ENCODE peak calls at places on chromosomes 3 and 15, in ten cellular contexts. One of them, this sample, is unnamed.

GRCh38 chr15:29736012-29736744 is 86.1 kb downstream of the TJP1 start:
- DNase-seq in GM12865: peak; percentile 54
- DNase-seq in IMR-90: no peak
- DNase-seq in amniotic stem cell: no peak
- DNase-seq in cerebellum: no peak
- DNase-seq in left ventricle myocardium superior: no peak
- DNase-seq in RPMI8226: no peak
- DNase-seq in activated T-cell treated with anti-CD3 and anti-CD28 coated beads, Interleukin-2, amount 50 U/mL, for 72 hours: peak; percentile 12
- DNase-seq in HL-60: no peak
- DNase-seq in stimulated activated CD8-positive, alpha-beta memory T cell treated with anti-CD3 and anti-CD28 coated beads, Interleukin-2, amount 100 ng/mL, for 48 hours: no peak
- DNase-seq in this sample: no peak

GRCh38 chr3:14511623-14511965 is 28.5 kb downstream of the GRIP2 start:
- DNase-seq in left ventricle myocardium superior: no peak
- DNase-seq in amniotic stem cell: no peak
- DNase-seq in activated T-cell treated with anti-CD3 and anti-CD28 coated beads, Interleukin-2, amount 50 U/mL, for 72 hours: no peak
- DNase-seq in cerebellum: no peak
- DNase-seq in IMR-90: no peak
- DNase-seq in HL-60: no peak
- DNase-seq in stimulated activated CD8-positive, alpha-beta memory T cell treated with anti-CD3 and anti-CD28 coated beads, Interleukin-2, amount 100 ng/mL, for 48 hours: no peak
- DNase-seq in RPMI8226: no peak
- DNase-seq in GM12865: no peak
- DNase-seq in this sample: no peak

GRCh38 chr3:141979050-141979671 is 102.7 kb downstream of the ATP1B3 start:
- DNase-seq in HL-60: no peak
- DNase-seq in activated T-cell treated with anti-CD3 and anti-CD28 coated beads, Interleukin-2, amount 50 U/mL, for 72 hours: no peak
- DNase-seq in IMR-90: peak; percentile 85
- DNase-seq in RPMI8226: no peak
- DNase-seq in cerebellum: no peak
- DNase-seq in stimulated activated CD8-positive, alpha-beta memory T cell treated with anti-CD3 and anti-CD28 coated beads, Interleukin-2, amount 100 ng/mL, for 48 hours: no peak
- DNase-seq in GM12865: no peak
- DNase-seq in amniotic stem cell: no peak
- DNase-seq in left ventricle myocardium superior: no peak
- DNase-seq in this sample: peak; percentile 74

GRCh38 chr15:25863067-25863967 is at the start of gene ATP10A:
- DNase-seq in RPMI8226: peak; percentile 83
- DNase-seq in left ventricle myocardium superior: peak; percentile 64
- DNase-seq in HL-60: no peak
- DNase-seq in amniotic stem cell: peak; percentile 38
- DNase-seq in cerebellum: no peak
- DNase-seq in stimulated activated CD8-positive, alpha-beta memory T cell treated with anti-CD3 and anti-CD28 coated beads, Interleukin-2, amount 100 ng/mL, for 48 hours: peak; percentile 56
- DNase-seq in GM12865: no peak
- DNase-seq in activated T-cell treated with anti-CD3 and anti-CD28 coated beads, Interleukin-2, amount 50 U/mL, for 72 hours: peak; percentile 61
- DNase-seq in IMR-90: peak; percentile 71
- DNase-seq in this sample: peak; percentile 74

GRCh38 chr3:58429657-58430056 is 4.0 kb downstream of the PDHB start:
- DNase-seq in activated T-cell treated with anti-CD3 and anti-CD28 coated beads, Interleukin-2, amount 50 U/mL, for 72 hours: no peak
- DNase-seq in stimulated activated CD8-positive, alpha-beta memory T cell treated with anti-CD3 and anti-CD28 coated beads, Interleukin-2, amount 100 ng/mL, for 48 hours: no peak
- DNase-seq in RPMI8226: no peak
- DNase-seq in HL-60: no peak
- DNase-seq in IMR-90: peak; percentile 74
- DNase-seq in cerebellum: no peak
- DNase-seq in GM12865: peak; percentile 84
- DNase-seq in amniotic stem cell: no peak
- DNase-seq in left ventricle myocardium superior: no peak
- DNase-seq in this sample: peak; percentile 17

GRCh38 chr15:81097116-81097892 is 36.8 kb upstream of the CFAP161 start:
- DNase-seq in HL-60: no peak
- DNase-seq in activated T-cell treated with anti-CD3 and anti-CD28 coated beads, Interleukin-2, amount 50 U/mL, for 72 hours: no peak
- DNase-seq in GM12865: no peak
- DNase-seq in IMR-90: no peak
- DNase-seq in RPMI8226: no peak
- DNase-seq in left ventricle myocardium superior: no peak
- DNase-seq in cerebellum: no peak
- DNase-seq in amniotic stem cell: no peak
- DNase-seq in stimulated activated CD8-positive, alpha-beta memory T cell treated with anti-CD3 and anti-CD28 coated beads, Interleukin-2, amount 100 ng/mL, for 48 hours: no peak
- DNase-seq in this sample: no peak

GRCh38 chr3:65344846-65345245 is 657.0 kb upstream of the ADAMTS9 start:
- DNase-seq in RPMI8226: no peak
- DNase-seq in left ventricle myocardium superior: no peak
- DNase-seq in GM12865: no peak
- DNase-seq in activated T-cell treated with anti-CD3 and anti-CD28 coated beads, Interleukin-2, amount 50 U/mL, for 72 hours: no peak
- DNase-seq in cerebellum: no peak
- DNase-seq in stimulated activated CD8-positive, alpha-beta memory T cell treated with anti-CD3 and anti-CD28 coated beads, Interleukin-2, amount 100 ng/mL, for 48 hours: no peak
- DNase-seq in amniotic stem cell: no peak
- DNase-seq in HL-60: no peak
- DNase-seq in IMR-90: no peak
- DNase-seq in this sample: no peak

GRCh38 chr3:43866529-43867353 is 176.0 kb downstream of the ABHD5 start:
- DNase-seq in HL-60: no peak
- DNase-seq in RPMI8226: no peak
- DNase-seq in IMR-90: peak; percentile 86
- DNase-seq in left ventricle myocardium superior: no peak
- DNase-seq in GM12865: no peak
- DNase-seq in activated T-cell treated with anti-CD3 and anti-CD28 coated beads, Interleukin-2, amount 50 U/mL, for 72 hours: no peak
- DNase-seq in stimulated activated CD8-positive, alpha-beta memory T cell treated with anti-CD3 and anti-CD28 coated beads, Interleukin-2, amount 100 ng/mL, for 48 hours: no peak
- DNase-seq in amniotic stem cell: peak; percentile 38
- DNase-seq in cerebellum: no peak
- DNase-seq in this sample: peak; percentile 84

GRCh38 chr15:53588773-53589172 is 170.7 kb downstream of the WDR72 start:
- DNase-seq in amniotic stem cell: no peak
- DNase-seq in GM12865: no peak
- DNase-seq in activated T-cell treated with anti-CD3 and anti-CD28 coated beads, Interleukin-2, amount 50 U/mL, for 72 hours: no peak
- DNase-seq in left ventricle myocardium superior: no peak
- DNase-seq in stimulated activated CD8-positive, alpha-beta memory T cell treated with anti-CD3 and anti-CD28 coated beads, Interleukin-2, amount 100 ng/mL, for 48 hours: no peak
- DNase-seq in IMR-90: no peak
- DNase-seq in cerebellum: no peak
- DNase-seq in RPMI8226: no peak
- DNase-seq in HL-60: no peak
- DNase-seq in this sample: peak; percentile 0

GRCh38 chr3:46564190-46565112 is 1.7 kb downstream of the LRRC2 start:
- DNase-seq in IMR-90: no peak
- DNase-seq in GM12865: no peak
- DNase-seq in RPMI8226: no peak
- DNase-seq in amniotic stem cell: no peak
- DNase-seq in cerebellum: no peak
- DNase-seq in HL-60: no peak
- DNase-seq in activated T-cell treated with anti-CD3 and anti-CD28 coated beads, Interleukin-2, amount 50 U/mL, for 72 hours: no peak
- DNase-seq in left ventricle myocardium superior: peak; percentile 73
- DNase-seq in stimulated activated CD8-positive, alpha-beta memory T cell treated with anti-CD3 and anti-CD28 coated beads, Interleukin-2, amount 100 ng/mL, for 48 hours: no peak
- DNase-seq in this sample: peak; percentile 54

GRCh38 chr3:116836286-116836685 is 126.7 kb downstream of the TUSC7 start:
- DNase-seq in activated T-cell treated with anti-CD3 and anti-CD28 coated beads, Interleukin-2, amount 50 U/mL, for 72 hours: no peak
- DNase-seq in IMR-90: peak; percentile 48
- DNase-seq in RPMI8226: no peak
- DNase-seq in HL-60: no peak
- DNase-seq in GM12865: no peak
- DNase-seq in left ventricle myocardium superior: no peak
- DNase-seq in amniotic stem cell: no peak
- DNase-seq in cerebellum: no peak
- DNase-seq in stimulated activated CD8-positive, alpha-beta memory T cell treated with anti-CD3 and anti-CD28 coated beads, Interleukin-2, amount 100 ng/mL, for 48 hours: no peak
- DNase-seq in this sample: no peak

GRCh38 chr3:163547045-163547692 is 1531.1 kb downstream of the SI start:
- DNase-seq in stimulated activated CD8-positive, alpha-beta memory T cell treated with anti-CD3 and anti-CD28 coated beads, Interleukin-2, amount 100 ng/mL, for 48 hours: no peak
- DNase-seq in RPMI8226: no peak
- DNase-seq in activated T-cell treated with anti-CD3 and anti-CD28 coated beads, Interleukin-2, amount 50 U/mL, for 72 hours: no peak
- DNase-seq in GM12865: no peak
- DNase-seq in HL-60: no peak
- DNase-seq in cerebellum: no peak
- DNase-seq in left ventricle myocardium superior: no peak
- DNase-seq in IMR-90: no peak
- DNase-seq in amniotic stem cell: no peak
- DNase-seq in this sample: no peak

GRCh38 chr3:150278843-150279341 is 129.2 kb upstream of the TSC22D2 start:
- DNase-seq in stimulated activated CD8-positive, alpha-beta memory T cell treated with anti-CD3 and anti-CD28 coated beads, Interleukin-2, amount 100 ng/mL, for 48 hours: no peak
- DNase-seq in IMR-90: no peak
- DNase-seq in amniotic stem cell: no peak
- DNase-seq in HL-60: no peak
- DNase-seq in cerebellum: no peak
- DNase-seq in left ventricle myocardium superior: no peak
- DNase-seq in activated T-cell treated with anti-CD3 and anti-CD28 coated beads, Interleukin-2, amount 50 U/mL, for 72 hours: no peak
- DNase-seq in RPMI8226: no peak
- DNase-seq in GM12865: no peak
- DNase-seq in this sample: no peak

GRCh38 chr3:45024601-45025262 is 1.4 kb upstream of the CLEC3B start:
- DNase-seq in HL-60: no peak
- DNase-seq in amniotic stem cell: no peak
- DNase-seq in activated T-cell treated with anti-CD3 and anti-CD28 coated beads, Interleukin-2, amount 50 U/mL, for 72 hours: no peak
- DNase-seq in RPMI8226: no peak
- DNase-seq in cerebellum: peak; percentile 57
- DNase-seq in IMR-90: no peak
- DNase-seq in stimulated activated CD8-positive, alpha-beta memory T cell treated with anti-CD3 and anti-CD28 coated beads, Interleukin-2, amount 100 ng/mL, for 48 hours: no peak
- DNase-seq in GM12865: no peak
- DNase-seq in left ventricle myocardium superior: no peak
- DNase-seq in this sample: peak; percentile 38

GRCh38 chr3:71450162-71450561 is 133.4 kb downstream of the FOXP1 start:
- DNase-seq in IMR-90: no peak
- DNase-seq in amniotic stem cell: no peak
- DNase-seq in RPMI8226: no peak
- DNase-seq in left ventricle myocardium superior: no peak
- DNase-seq in GM12865: no peak
- DNase-seq in cerebellum: no peak
- DNase-seq in activated T-cell treated with anti-CD3 and anti-CD28 coated beads, Interleukin-2, amount 50 U/mL, for 72 hours: no peak
- DNase-seq in stimulated activated CD8-positive, alpha-beta memory T cell treated with anti-CD3 and anti-CD28 coated beads, Interleukin-2, amount 100 ng/mL, for 48 hours: no peak
- DNase-seq in HL-60: no peak
- DNase-seq in this sample: no peak

GRCh38 chr3:83011471-83011870 is 1250.0 kb upstream of the GBE1 start:
- DNase-seq in IMR-90: no peak
- DNase-seq in left ventricle myocardium superior: no peak
- DNase-seq in HL-60: no peak
- DNase-seq in stimulated activated CD8-positive, alpha-beta memory T cell treated with anti-CD3 and anti-CD28 coated beads, Interleukin-2, amount 100 ng/mL, for 48 hours: no peak
- DNase-seq in activated T-cell treated with anti-CD3 and anti-CD28 coated beads, Interleukin-2, amount 50 U/mL, for 72 hours: no peak
- DNase-seq in GM12865: no peak
- DNase-seq in cerebellum: no peak
- DNase-seq in RPMI8226: no peak
- DNase-seq in amniotic stem cell: no peak
- DNase-seq in this sample: no peak

GRCh38 chr3:127677541-127678314 is 5.0 kb downstream of the ABTB1 start:
- DNase-seq in stimulated activated CD8-positive, alpha-beta memory T cell treated with anti-CD3 and anti-CD28 coated beads, Interleukin-2, amount 100 ng/mL, for 48 hours: no peak
- DNase-seq in IMR-90: no peak
- DNase-seq in GM12865: no peak
- DNase-seq in amniotic stem cell: no peak
- DNase-seq in left ventricle myocardium superior: no peak
- DNase-seq in cerebellum: no peak
- DNase-seq in RPMI8226: no peak
- DNase-seq in activated T-cell treated with anti-CD3 and anti-CD28 coated beads, Interleukin-2, amount 50 U/mL, for 72 hours: no peak
- DNase-seq in HL-60: no peak
- DNase-seq in this sample: no peak

GRCh38 chr3:12367346-12367745 is 78.5 kb downstream of the PPARG start:
- DNase-seq in GM12865: no peak
- DNase-seq in HL-60: no peak
- DNase-seq in amniotic stem cell: no peak
- DNase-seq in activated T-cell treated with anti-CD3 and anti-CD28 coated beads, Interleukin-2, amount 50 U/mL, for 72 hours: no peak
- DNase-seq in IMR-90: no peak
- DNase-seq in RPMI8226: no peak
- DNase-seq in stimulated activated CD8-positive, alpha-beta memory T cell treated with anti-CD3 and anti-CD28 coated beads, Interleukin-2, amount 100 ng/mL, for 48 hours: no peak
- DNase-seq in cerebellum: no peak
- DNase-seq in left ventricle myocardium superior: no peak
- DNase-seq in this sample: no peak

GRCh38 chr3:110567032-110567431 is 504.6 kb upstream of the NECTIN3 start:
- DNase-seq in RPMI8226: no peak
- DNase-seq in IMR-90: peak; percentile 68
- DNase-seq in activated T-cell treated with anti-CD3 and anti-CD28 coated beads, Interleukin-2, amount 50 U/mL, for 72 hours: no peak
- DNase-seq in GM12865: no peak
- DNase-seq in stimulated activated CD8-positive, alpha-beta memory T cell treated with anti-CD3 and anti-CD28 coated beads, Interleukin-2, amount 100 ng/mL, for 48 hours: no peak
- DNase-seq in amniotic stem cell: no peak
- DNase-seq in HL-60: no peak
- DNase-seq in left ventricle myocardium superior: no peak
- DNase-seq in cerebellum: no peak
- DNase-seq in this sample: no peak

GRCh38 chr3:17740703-17741102 is 1.7 kb downstream of the TBC1D5 start:
- DNase-seq in GM12865: peak; percentile 44
- DNase-seq in cerebellum: no peak
- DNase-seq in RPMI8226: peak; percentile 38
- DNase-seq in stimulated activated CD8-positive, alpha-beta memory T cell treated with anti-CD3 and anti-CD28 coated beads, Interleukin-2, amount 100 ng/mL, for 48 hours: no peak
- DNase-seq in HL-60: no peak
- DNase-seq in IMR-90: peak; percentile 83
- DNase-seq in left ventricle myocardium superior: no peak
- DNase-seq in amniotic stem cell: no peak
- DNase-seq in activated T-cell treated with anti-CD3 and anti-CD28 coated beads, Interleukin-2, amount 50 U/mL, for 72 hours: no peak
- DNase-seq in this sample: peak; percentile 58

GRCh38 chr3:170436697-170437096 is 18.0 kb downstream of the CLDN11 start:
- DNase-seq in cerebellum: no peak
- DNase-seq in left ventricle myocardium superior: no peak
- DNase-seq in stimulated activated CD8-positive, alpha-beta memory T cell treated with anti-CD3 and anti-CD28 coated beads, Interleukin-2, amount 100 ng/mL, for 48 hours: no peak
- DNase-seq in RPMI8226: no peak
- DNase-seq in IMR-90: no peak
- DNase-seq in activated T-cell treated with anti-CD3 and anti-CD28 coated beads, Interleukin-2, amount 50 U/mL, for 72 hours: no peak
- DNase-seq in amniotic stem cell: no peak
- DNase-seq in HL-60: no peak
- DNase-seq in GM12865: no peak
- DNase-seq in this sample: no peak

GRCh38 chr3:192409838-192410683 is 317.3 kb downstream of the FGF12 start:
- DNase-seq in HL-60: no peak
- DNase-seq in RPMI8226: no peak
- DNase-seq in GM12865: no peak
- DNase-seq in activated T-cell treated with anti-CD3 and anti-CD28 coated beads, Interleukin-2, amount 50 U/mL, for 72 hours: no peak
- DNase-seq in amniotic stem cell: no peak
- DNase-seq in stimulated activated CD8-positive, alpha-beta memory T cell treated with anti-CD3 and anti-CD28 coated beads, Interleukin-2, amount 100 ng/mL, for 48 hours: no peak
- DNase-seq in IMR-90: no peak
- DNase-seq in cerebellum: peak; percentile 56
- DNase-seq in left ventricle myocardium superior: peak; percentile 42
- DNase-seq in this sample: no peak

GRCh38 chr3:36763850-36764703 is at the start of gene DCLK3:
- DNase-seq in amniotic stem cell: no peak
- DNase-seq in HL-60: no peak
- DNase-seq in cerebellum: no peak
- DNase-seq in IMR-90: no peak
- DNase-seq in left ventricle myocardium superior: peak; percentile 48
- DNase-seq in GM12865: no peak
- DNase-seq in activated T-cell treated with anti-CD3 and anti-CD28 coated beads, Interleukin-2, amount 50 U/mL, for 72 hours: peak; percentile 6
- DNase-seq in stimulated activated CD8-positive, alpha-beta memory T cell treated with anti-CD3 and anti-CD28 coated beads, Interleukin-2, amount 100 ng/mL, for 48 hours: no peak
- DNase-seq in RPMI8226: no peak
- DNase-seq in this sample: no peak

GRCh38 chr3:53375019-53375418 is 27.7 kb upstream of the DCP1A start:
- DNase-seq in RPMI8226: peak; percentile 69
- DNase-seq in IMR-90: peak; percentile 41
- DNase-seq in GM12865: peak; percentile 73
- DNase-seq in stimulated activated CD8-positive, alpha-beta memory T cell treated with anti-CD3 and anti-CD28 coated beads, Interleukin-2, amount 100 ng/mL, for 48 hours: peak; percentile 39
- DNase-seq in left ventricle myocardium superior: peak; percentile 49
- DNase-seq in activated T-cell treated with anti-CD3 and anti-CD28 coated beads, Interleukin-2, amount 50 U/mL, for 72 hours: peak; percentile 75
- DNase-seq in cerebellum: peak; percentile 19
- DNase-seq in HL-60: peak; percentile 64
- DNase-seq in amniotic stem cell: no peak
- DNase-seq in this sample: peak; percentile 61